ENCODE peak calls at places on chromosomes 2 and 18, in five cellular contexts. J is K562, T is HepG2, O is H1, Z is IMR-90. N is an unnamed sample.

GRCh38 chr2:109031481-109032228 is 42.6 kb upstream of the EDAR start:
- DNase-seq in O (peak), T (peak), Z (peak), J (peak), N (no peak)

GRCh38 chr2:219517954-219518778 is 3.9 kb downstream of the ASIC4 start:
- DNase-seq in J (no peak), T (no peak), O (no peak), Z (no peak), N (no peak)

GRCh38 chr18:9495916-9496540 is 20.7 kb downstream of the RALBP1 start:
- DNase-seq in O (no peak), J (no peak), T (no peak), Z (no peak), N (no peak)

GRCh38 chr2:129253461-129253812 is 726.0 kb upstream of the RAB6C start:
- DNase-seq in O (peak), Z (no peak), T (no peak), J (peak), N (no peak)

GRCh38 chr2:66275984-66276383 is 158.9 kb upstream of the MEIS1 start:
- DNase-seq in T (no peak), J (no peak), O (no peak), Z (no peak), N (no peak)

GRCh38 chr2:216555274-216555673 is 56.6 kb downstream of the RPL37A start:
- DNase-seq in O (no peak), J (no peak), T (no peak), Z (no peak), N (no peak)

GRCh38 chr2:130371723-130372054 is 15.8 kb downstream of the PTPN18 start:
- DNase-seq in Z (peak), O (no peak), J (no peak), T (no peak), N (peak)

GRCh38 chr18:35291166-35291565 is 1.1 kb upstream of the ZSCAN30 start:
- DNase-seq in O (no peak), T (no peak), Z (no peak), J (no peak), N (no peak)

GRCh38 chr2:225076125-225076524 is 33.9 kb upstream of the DOCK10 start:
- DNase-seq in T (no peak), J (no peak), O (no peak), Z (peak), N (no peak)

DNA sequence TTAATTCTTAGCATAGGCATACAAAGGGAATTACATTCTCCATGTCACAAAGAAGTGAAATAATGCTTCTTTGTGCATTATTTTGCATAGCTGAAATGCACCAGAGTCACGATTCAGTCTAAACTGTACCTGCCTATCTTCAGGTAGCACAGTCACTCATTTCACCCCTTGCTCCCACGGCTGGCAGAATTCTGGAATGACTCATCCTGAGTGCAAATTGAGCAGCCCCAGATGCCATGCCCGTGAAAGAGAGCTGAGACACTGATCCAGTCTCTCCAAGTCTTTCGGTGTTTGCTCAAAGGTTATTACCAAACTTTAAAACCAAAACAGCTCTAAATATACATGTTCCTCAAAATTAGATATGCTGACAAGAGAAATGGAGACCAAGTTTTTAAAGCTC is 168.3 kb upstream of the POU3F3 start:
- DNase-seq in J (no peak), T (no peak), Z (no peak), O (no peak), N (no peak)
- TF ChIP-seq MAFK in J (no peak), T (no peak), Z (no peak), O (no peak), N (no peak)

GRCh38 chr2:231278868-231279267 is 80.4 kb downstream of the ARMC9 start:
- DNase-seq in J (no peak), O (no peak), Z (no peak), T (no peak), N (no peak)
- TF ChIP-seq MAFK in J (no peak), O (no peak), Z (no peak), T (no peak), N (no peak)

DNA sequence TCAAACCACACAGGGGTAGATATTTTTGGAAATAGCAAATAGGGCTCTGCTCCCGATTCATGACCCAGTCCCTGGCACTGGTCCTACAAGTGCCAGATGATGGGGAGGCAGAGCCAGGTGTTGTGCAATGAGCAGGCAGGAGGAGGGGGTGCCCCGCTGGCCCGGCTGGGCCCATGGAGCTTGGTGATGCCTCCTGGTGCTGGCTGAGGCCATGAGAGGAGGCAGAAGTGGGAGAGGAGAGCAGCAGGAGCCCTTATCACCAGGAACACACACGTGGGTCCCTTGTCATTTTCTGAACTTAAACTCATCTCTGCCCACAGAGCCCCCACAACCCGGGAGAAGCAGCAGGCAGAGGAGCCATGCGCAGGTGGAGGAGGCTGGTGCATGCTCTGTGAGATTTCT is 90.5 kb upstream of the MAPK4 start:
- DNase-seq in J (no peak), Z (no peak), T (no peak), O (no peak), N (no peak)
- TF ChIP-seq MAFK in J (no peak), Z (no peak), T (no peak), O (no peak), N (no peak)

GRCh38 chr2:20501974-20502373 is 55.1 kb downstream of the RHOB start:
- DNase-seq in T (no peak), Z (peak), O (no peak), J (no peak), N (peak)
- TF ChIP-seq MAFK in T (no peak), Z (no peak), O (no peak), J (no peak), N (no peak)

GRCh38 chr2:24047703-24048033 is 477 bp upstream of the WDCP start:
- DNase-seq in J (no peak), T (no peak), O (no peak), Z (no peak), N (no peak)

GRCh38 chr2:24046930-24047702 is at the start of gene WDCP:
- DNase-seq in O (peak), T (peak), J (peak), Z (peak), N (peak)

GRCh38 chr2:24050041-24050655 is 607 bp downstream of the FKBP1B start:
- DNase-seq in Z (no peak), T (peak), J (no peak), O (no peak), N (no peak)

GRCh38 chr2:24049485-24050021 is at the start of gene FKBP1B:
- DNase-seq in J (peak), Z (peak), T (peak), O (peak), N (peak)

GRCh38 chr2:24048662-24049484 is 668 bp upstream of the FKBP1B start:
- DNase-seq in T (no peak), Z (no peak), J (no peak), O (no peak), N (no peak)
- TF ChIP-seq MAFK in T (no peak), Z (no peak), J (no peak), O (no peak), N (no peak)

GRCh38 chr2:202423139-202423538 is 47.0 kb downstream of the BMPR2 start:
- DNase-seq in Z (no peak), T (no peak), O (no peak), J (no peak), N (no peak)

GRCh38 chr2:202418511-202418910 is 42.4 kb downstream of the BMPR2 start:
- DNase-seq in T (no peak), O (no peak), Z (no peak), J (no peak), N (no peak)

DNA sequence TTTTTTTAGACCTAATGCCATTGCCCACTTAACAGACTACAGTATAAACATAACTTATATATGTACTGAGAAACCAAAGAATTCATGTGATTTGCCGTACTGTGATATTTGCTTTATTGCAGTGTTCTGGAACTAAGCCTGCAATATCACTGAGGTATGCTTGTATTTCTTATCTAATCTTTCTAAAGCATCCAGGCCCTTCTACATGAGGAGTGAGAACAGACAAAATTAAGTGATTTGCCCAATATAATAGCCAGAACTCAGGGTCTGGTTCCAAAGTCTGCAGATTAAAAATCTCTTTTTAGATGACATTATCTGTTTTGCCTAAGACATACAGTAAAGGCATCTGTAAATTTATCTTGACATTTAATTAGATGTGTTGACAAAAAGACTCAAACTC is 41.9 kb downstream of the BMPR2 start:
- DNase-seq in O (no peak), J (no peak), T (no peak), Z (no peak), N (no peak)
- TF ChIP-seq MAFK in O (no peak), J (no peak), T (no peak), Z (no peak), N (no peak)

N was measured in A549.